ENCODE peak calls at places on chromosomes 16 and 17, in seven cellular contexts. K is substantia nigra; I is fibroblast of mammary gland; U is activated effector memory CD4-positive, alpha-beta T cell treated with anti-CD3 and anti-CD28 coated beads, Interleukin-2, amount 50 U/mL, for 16 hours; P is A673; V is GM04504; H is fibroblast of the aortic adventitia. T is an unnamed sample.

GRCh38 chr17:18124346-18125126 is 16.0 kb downstream of the MYO15A start:
- DNase-seq in K (no peak), I (no peak), U (no peak), P (no peak), V (no peak), H (no peak), T (no peak)

GRCh38 chr16:11084484-11085024 is 140.2 kb downstream of the CLEC16A start:
- DNase-seq in K (no peak), I (peak), U (no peak), P (peak), V (peak), H (peak), T (peak)

GRCh38 chr17:4276514-4276913 is 12.7 kb upstream of the ANKFY1 start:
- DNase-seq in K (no peak), I (peak), U (no peak), P (no peak), V (no peak), H (peak), T (peak)

GRCh38 chr16:47888142-47888541 is 267.7 kb downstream of the ABCC12 start:
- DNase-seq in K (no peak), I (no peak), U (no peak), P (peak), V (peak), H (peak), T (peak)

GRCh38 chr16:13829712-13830304 is 90.1 kb upstream of the ERCC4 start:
- DNase-seq in K (no peak), I (no peak), U (no peak), P (peak), V (no peak), H (no peak), T (no peak)

GRCh38 chr17:65131946-65132345 is 5.2 kb upstream of the RGS9 start:
- DNase-seq in K (no peak), I (peak), U (no peak), P (no peak), V (peak), H (peak), T (peak)

GRCh38 chr17:39730095-39730921 is at the start of gene MIEN1:
- DNase-seq in K (peak), I (peak), U (peak), P (peak), V (peak), H (peak), T (peak)

GRCh38 chr16:24737391-24737871 is 8.0 kb downstream of the TNRC6A start:
- DNase-seq in K (no peak), I (peak), U (no peak), P (no peak), V (no peak), H (peak), T (peak)

GRCh38 chr17:52147872-52148271 is 10.6 kb downstream of the CA10 start:
- DNase-seq in K (no peak), I (no peak), U (no peak), P (no peak), V (no peak), H (no peak), T (no peak)